ENCODE peak calls at places on chromosomes 6 and 20, in seven cellular contexts. F is H9; Y is nephron progenitor cell; Z is ovary; G is bronchial epithelial cell; P is activated CD8-positive, alpha-beta T cell treated with anti-CD3 and anti-CD28 coated beads for 36 hours; I is tibial nerve. A is an unnamed sample.

GRCh38 chr6:40555092-40555491 is 32.1 kb downstream of the LRFN2 start:
- DNase-seq in F (no peak), Y (no peak), Z (no peak), G (no peak), P (no peak), I (no peak), A (no peak)

GRCh38 chr6:156719720-156720563 is 57.2 kb upstream of the ARID1B start:
- DNase-seq in F (peak), Y (peak), Z (peak), G (peak), P (peak), I (peak), A (peak)

GRCh38 chr20:3106658-3107463 is 22.3 kb upstream of the AVP start:
- DNase-seq in F (no peak), Y (no peak), Z (no peak), G (no peak), P (no peak), I (no peak), A (no peak)

GRCh38 chr6:27889628-27890315 is 22.4 kb downstream of the OR2B2 start:
- DNase-seq in F (peak), Y (no peak), Z (no peak), G (no peak), P (no peak), I (no peak), A (no peak)

GRCh38 chr6:143213977-143214376 is 153.3 kb downstream of the AIG1 start:
- DNase-seq in F (no peak), Y (no peak), Z (no peak), G (no peak), P (no peak), I (no peak), A (no peak)

GRCh38 chr20:32296874-32297420 is 19.5 kb downstream of the KIF3B start:
- DNase-seq in F (no peak), Y (no peak), Z (no peak), G (no peak), P (no peak), I (no peak), A (no peak)

GRCh38 chr6:41527721-41528408 is 18.3 kb upstream of the FOXP4 start:
- DNase-seq in F (no peak), Y (peak), Z (no peak), G (no peak), P (no peak), I (no peak), A (no peak)

GRCh38 chr20:16528078-16528477 is 45.2 kb downstream of the KIF16B start:
- DNase-seq in F (no peak), Y (no peak), Z (peak), G (peak), P (no peak), I (no peak), A (no peak)

GRCh38 chr6:11656486-11656885 is 118.9 kb downstream of the TMEM170B start:
- DNase-seq in F (no peak), Y (no peak), Z (no peak), G (no peak), P (no peak), I (no peak), A (no peak)

GRCh38 chr6:31620586-31621319 is at the start of gene PRRC2A:
- DNase-seq in F (peak), Y (peak), Z (peak), G (no peak), P (peak), I (peak), A (no peak)

GRCh38 chr20:47973519-47974233 is 188.4 kb upstream of the SULF2 start:
- DNase-seq in F (peak), Y (peak), Z (no peak), G (no peak), P (no peak), I (no peak), A (no peak)

GRCh38 chr6:54095740-54096139 is 15.5 kb upstream of the MLIP start:
- DNase-seq in F (no peak), Y (no peak), Z (no peak), G (no peak), P (no peak), I (no peak), A (no peak)

GRCh38 chr6:166389119-166389518 is 6.4 kb upstream of the MPC1 start:
- DNase-seq in F (no peak), Y (no peak), Z (no peak), G (no peak), P (no peak), I (no peak), A (no peak)

GRCh38 chr6:116572162-116572561 is 858 bp downstream of the RWDD1 start:
- DNase-seq in F (no peak), Y (peak), Z (no peak), G (peak), P (peak), I (no peak), A (no peak)

GRCh38 chr6:166520905-166521834 is 65.3 kb downstream of the RAMACL start:
- DNase-seq in F (no peak), Y (no peak), Z (no peak), G (no peak), P (no peak), I (no peak), A (no peak)

GRCh38 chr20:9889270-9889981 is 50.5 kb upstream of the PAK5 start:
- DNase-seq in F (no peak), Y (no peak), Z (no peak), G (no peak), P (no peak), I (no peak), A (no peak)

GRCh38 chr6:28802417-28803336 is 121.1 kb downstream of the TRIM27 start:
- DNase-seq in F (peak), Y (no peak), Z (no peak), G (peak), P (peak), I (no peak), A (no peak)

GRCh38 chr20:60206259-60206658 is 248.0 kb downstream of the CDH26 start:
- DNase-seq in F (peak), Y (peak), Z (no peak), G (peak), P (peak), I (no peak), A (no peak)

GRCh38 chr6:34544776-34545471 is 11.2 kb downstream of the SPDEF start:
- DNase-seq in F (no peak), Y (no peak), Z (no peak), G (no peak), P (no peak), I (no peak), A (no peak)

GRCh38 chr20:42192321-42192720 is 574.1 kb upstream of the CHD6 start:
- DNase-seq in F (no peak), Y (no peak), Z (no peak), G (no peak), P (no peak), I (no peak), A (no peak)

GRCh38 chr20:63497946-63498935 is 642 bp downstream of the EEF1A2 start:
- DNase-seq in F (peak), Y (no peak), Z (no peak), G (peak), P (no peak), I (no peak), A (no peak)

GRCh38 chr6:56954389-56955170 is at the start of gene BEND6:
- DNase-seq in F (peak), Y (peak), Z (peak), G (no peak), P (peak), I (peak), A (no peak)

GRCh38 chr6:85111481-85112001 is 338.3 kb upstream of the NT5E start:
- DNase-seq in F (no peak), Y (peak), Z (no peak), G (no peak), P (no peak), I (no peak), A (no peak)

GRCh38 chr6:49550413-49551125 is at the start of gene C6orf141:
- DNase-seq in F (peak), Y (peak), Z (no peak), G (peak), P (peak), I (no peak), A (no peak)

GRCh38 chr6:134372603-134373281 is 54.8 kb upstream of the SGK1 start:
- DNase-seq in F (no peak), Y (no peak), Z (no peak), G (peak), P (no peak), I (peak), A (peak)

GRCh38 chr6:101429291-101429690 is 35.8 kb downstream of the GRIK2 start:
- DNase-seq in F (no peak), Y (no peak), Z (no peak), G (peak), P (no peak), I (no peak), A (no peak)

GRCh38 chr20:44720994-44721784 is 6.0 kb downstream of the CCN5 start:
- DNase-seq in F (no peak), Y (no peak), Z (peak), G (peak), P (no peak), I (no peak), A (peak)

GRCh38 chr20:21936261-21936660 is 230.8 kb downstream of the PAX1 start:
- DNase-seq in F (no peak), Y (no peak), Z (no peak), G (no peak), P (no peak), I (no peak), A (no peak)

GRCh38 chr6:43743682-43744381 is 26.2 kb upstream of the VEGFA start:
- DNase-seq in F (no peak), Y (no peak), Z (no peak), G (no peak), P (no peak), I (no peak), A (no peak)

GRCh38 chr6:37569999-37570776 is 70.5 kb upstream of the CCDC167 start:
- DNase-seq in F (no peak), Y (no peak), Z (no peak), G (no peak), P (no peak), I (no peak), A (no peak)

GRCh38 chr6:41941280-41942044 is at the start of gene CCND3:
- DNase-seq in F (peak), Y (peak), Z (peak), G (peak), P (peak), I (peak), A (peak)

GRCh38 chr6:4910060-4910746 is 93.6 kb downstream of the RPP40 start:
- DNase-seq in F (no peak), Y (no peak), Z (no peak), G (peak), P (no peak), I (no peak), A (no peak)

GRCh38 chr6:27145731-27146455 is 101.6 kb upstream of the PRSS16 start:
- DNase-seq in F (peak), Y (peak), Z (peak), G (peak), P (peak), I (peak), A (peak)

GRCh38 chr6:147648936-147649335 is 140.4 kb downstream of the SAMD5 start:
- DNase-seq in F (no peak), Y (no peak), Z (no peak), G (no peak), P (no peak), I (no peak), A (no peak)

GRCh38 chr6:5151955-5152401 is 66.8 kb downstream of the PPP1R3G start:
- DNase-seq in F (no peak), Y (no peak), Z (no peak), G (peak), P (no peak), I (no peak), A (no peak)

GRCh38 chr6:3320238-3320637 is 61.5 kb downstream of the PSMG4 start:
- DNase-seq in F (no peak), Y (no peak), Z (no peak), G (no peak), P (no peak), I (no peak), A (no peak)

GRCh38 chr20:41560971-41561370 is 57.2 kb downstream of the CHD6 start:
- DNase-seq in F (no peak), Y (no peak), Z (no peak), G (no peak), P (no peak), I (no peak), A (no peak)

DNA sequence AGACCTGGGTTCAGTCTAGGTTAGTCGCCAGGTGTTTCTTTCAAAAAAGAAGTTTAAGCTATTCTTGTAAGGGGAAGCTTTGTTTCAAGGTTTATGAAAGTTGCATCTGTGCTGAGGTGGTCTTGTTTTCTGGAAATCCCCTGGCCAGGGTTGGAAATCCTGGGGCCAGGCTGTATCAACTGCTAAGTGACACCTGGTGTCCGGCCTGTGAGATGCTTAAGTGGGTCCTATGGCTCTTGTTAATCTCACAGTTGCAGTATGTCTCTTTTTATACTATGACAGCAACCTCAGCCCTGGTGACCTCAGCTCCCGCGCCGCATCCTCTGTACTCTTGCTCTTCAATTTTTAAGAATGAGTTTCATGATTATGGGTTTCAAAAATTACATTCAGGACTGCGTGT is 72.0 kb downstream of the CHMP4B start:
- DNase-seq in F (no peak), Y (no peak), Z (no peak), G (no peak), P (no peak), I (no peak), A (no peak)
- TF ChIP-seq CTCF in F (no peak), Y (no peak), Z (no peak), G (no peak), P (no peak), I (no peak), A (no peak)

GRCh38 chr6:16999486-17000436 is 102.1 kb upstream of the STMND1 start:
- DNase-seq in F (no peak), Y (no peak), Z (no peak), G (peak), P (no peak), I (no peak), A (no peak)

GRCh38 chr6:17002123-17002522 is 99.7 kb upstream of the STMND1 start:
- DNase-seq in F (no peak), Y (no peak), Z (no peak), G (no peak), P (no peak), I (no peak), A (no peak)

GRCh38 chr6:17004269-17004668 is 97.6 kb upstream of the STMND1 start:
- DNase-seq in F (no peak), Y (no peak), Z (no peak), G (no peak), P (no peak), I (no peak), A (no peak)

DNA sequence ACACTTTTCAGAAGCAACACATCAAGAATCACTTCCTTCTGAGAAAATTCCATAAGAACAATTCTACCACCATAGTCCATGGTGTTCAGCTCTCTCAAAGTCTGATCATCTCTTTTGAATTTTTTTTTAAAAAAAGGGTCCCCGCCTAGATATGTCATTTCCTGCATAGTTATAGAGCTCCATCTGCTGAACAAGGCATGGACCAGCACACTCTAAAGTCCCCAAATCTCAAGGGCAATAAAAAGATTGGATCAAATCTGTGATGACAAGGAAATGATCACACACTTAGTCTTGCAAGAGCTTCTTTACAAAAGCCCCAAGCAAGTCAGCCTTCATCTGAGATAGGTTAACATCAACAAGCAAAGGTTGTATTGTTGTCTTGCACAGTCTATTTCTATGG is 100.7 kb upstream of the STMND1 start:
- DNase-seq in F (no peak), Y (no peak), Z (no peak), G (no peak), P (no peak), I (no peak), A (no peak)
- TF ChIP-seq CTCF in F (peak), Y (no peak), Z (no peak), G (no peak), P (no peak), I (no peak), A (no peak)

DNA sequence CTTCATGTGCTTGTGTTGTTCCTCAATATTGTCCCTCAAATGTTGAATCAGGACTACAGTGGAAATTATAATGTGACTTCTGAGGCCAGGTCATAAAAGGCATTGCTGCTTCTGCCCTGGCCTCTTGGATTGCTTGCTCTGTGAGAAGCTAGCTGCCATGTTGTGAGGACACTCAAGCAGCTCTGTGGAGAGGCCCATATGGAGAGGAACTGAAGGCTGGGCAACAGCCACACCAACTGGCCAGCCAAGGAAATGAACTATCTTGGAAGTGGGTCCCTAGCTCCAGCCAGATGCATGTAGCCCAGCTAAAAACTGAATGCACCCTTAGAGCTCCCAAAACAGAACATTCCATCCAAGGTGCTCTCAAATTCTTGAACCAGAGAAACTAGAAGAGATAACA is 282.6 kb downstream of the BMP7 start:
- DNase-seq in F (no peak), Y (no peak), Z (no peak), G (no peak), P (no peak), I (no peak), A (no peak)
- TF ChIP-seq CTCF in F (peak), Y (no peak), Z (no peak), G (no peak), P (no peak), I (no peak), A (no peak)

GRCh38 chr20:56422824-56423189 is 10.7 kb downstream of the CASS4 start:
- DNase-seq in F (no peak), Y (no peak), Z (no peak), G (no peak), P (no peak), I (no peak), A (no peak)

GRCh38 chr20:56424931-56425330 is 12.9 kb downstream of the CASS4 start:
- DNase-seq in F (no peak), Y (no peak), Z (no peak), G (no peak), P (no peak), I (no peak), A (no peak)

GRCh38 chr20:56420940-56421688 is 9.1 kb downstream of the CASS4 start:
- DNase-seq in F (no peak), Y (no peak), Z (no peak), G (no peak), P (no peak), I (no peak), A (no peak)

GRCh38 chr20:56420028-56420427 is 8.0 kb downstream of the CASS4 start:
- DNase-seq in F (no peak), Y (no peak), Z (no peak), G (no peak), P (no peak), I (no peak), A (no peak)

GRCh38 chr20:56422131-56422823 is 10.2 kb downstream of the CASS4 start:
- DNase-seq in F (no peak), Y (no peak), Z (no peak), G (peak), P (no peak), I (no peak), A (no peak)
- TF ChIP-seq CTCF in F (no peak), Y (no peak), Z (no peak), G (no peak), P (no peak), I (no peak), A (no peak)

DNA sequence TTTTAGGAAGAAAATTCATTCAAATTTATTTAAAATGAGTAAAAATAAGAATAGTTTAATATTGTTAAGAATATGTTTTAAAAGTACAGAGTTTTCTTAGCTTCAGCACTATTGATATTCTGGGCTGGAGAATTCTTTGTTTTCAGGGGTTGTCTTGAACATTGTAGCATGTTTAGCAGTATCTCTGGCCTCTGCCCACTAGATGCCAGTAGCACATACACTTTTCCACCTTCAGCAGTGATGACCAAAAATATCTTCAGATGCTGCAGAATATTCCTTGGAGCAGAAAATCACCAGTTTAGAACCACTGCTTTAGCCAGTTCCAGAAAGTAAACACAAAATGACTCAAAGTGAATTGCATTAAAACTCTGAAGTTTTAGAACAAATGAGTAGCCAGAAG is 19.4 kb upstream of the SDHAF4 start:
- DNase-seq in F (no peak), Y (no peak), Z (no peak), G (peak), P (no peak), I (no peak), A (no peak)
- TF ChIP-seq CTCF in F (peak), Y (peak), Z (no peak), G (peak), P (no peak), I (peak), A (peak)

DNA sequence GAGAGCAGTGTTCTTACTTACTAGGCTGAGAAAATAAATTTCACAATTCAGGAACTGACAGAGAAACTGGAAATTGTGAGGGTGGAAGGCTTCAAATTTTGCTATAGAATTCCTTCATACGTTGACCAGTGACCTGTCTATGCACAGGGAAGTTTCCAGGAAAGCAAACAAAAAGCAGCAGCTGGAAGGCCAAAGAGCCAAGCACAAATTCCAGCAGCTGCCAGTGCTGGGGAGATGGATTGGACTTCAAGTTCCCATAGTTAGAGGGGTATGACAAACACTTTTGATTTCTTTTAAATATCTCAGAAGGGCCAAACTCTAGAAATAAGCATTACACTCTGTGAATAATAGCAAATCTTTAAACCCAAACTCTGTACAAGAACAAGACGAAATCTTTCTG is 299.1 kb upstream of the KCNQ5 start:
- DNase-seq in F (no peak), Y (no peak), Z (no peak), G (no peak), P (no peak), I (no peak), A (no peak)
- TF ChIP-seq CTCF in F (no peak), Y (no peak), Z (no peak), G (no peak), P (no peak), I (no peak), A (no peak)

DNA sequence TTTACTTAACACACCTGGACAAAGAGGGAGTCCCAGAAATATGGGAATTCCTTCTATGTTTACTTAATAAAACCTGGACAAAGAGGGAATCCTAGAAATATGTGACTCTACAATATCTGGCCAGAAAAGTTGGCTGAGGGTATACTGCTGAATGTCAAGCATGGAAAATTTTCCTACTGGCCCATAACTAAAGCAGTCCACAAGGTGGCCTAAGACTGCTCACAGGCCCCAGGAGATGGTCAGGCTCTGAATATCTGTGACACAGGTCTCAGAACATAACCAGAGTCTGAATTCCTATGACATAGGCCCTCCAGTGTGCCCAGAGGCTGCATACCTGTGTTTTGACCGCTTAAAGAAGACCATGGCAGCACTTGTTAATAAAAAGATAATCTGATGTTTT is 578.2 kb upstream of the NRSN1 start:
- DNase-seq in F (peak), Y (no peak), Z (no peak), G (no peak), P (no peak), I (no peak), A (no peak)
- TF ChIP-seq CTCF in F (peak), Y (peak), Z (no peak), G (no peak), P (no peak), I (no peak), A (no peak)